ENCODE peak calls at places on chromosomes 16 and 17, in four cellular contexts. K is CD4-positive, alpha-beta T cell; S is upper lobe of right lung; F is upper lobe of left lung. I is an unnamed sample.

GRCh38 chr16:15907863-15908478 is 19.6 kb upstream of the CEP20 start:
- DNase-seq in K (no peak), S (no peak), F (no peak), I (no peak)

GRCh38 chr16:88349153-88349902 is 33.4 kb upstream of the ZNF469 start:
- DNase-seq in K (no peak), S (no peak), F (no peak), I (no peak)

GRCh38 chr17:80599546-80600305 is 55.1 kb downstream of the RPTOR start:
- DNase-seq in K (no peak), S (no peak), F (no peak), I (no peak)

GRCh38 chr16:27795992-27796614 is 246.2 kb downstream of the KATNIP start:
- DNase-seq in K (no peak), S (no peak), F (no peak), I (no peak)

GRCh38 chr16:72380283-72380682 is 208.3 kb upstream of the PMFBP1 start:
- DNase-seq in K (no peak), S (no peak), F (no peak), I (no peak)

GRCh38 chr17:42525221-42525620 is 10.8 kb upstream of the NAGLU start:
- DNase-seq in K (no peak), S (no peak), F (no peak), I (no peak)

GRCh38 chr16:49620158-49620867 is 235.6 kb downstream of the ZNF423 start:
- DNase-seq in K (no peak), S (no peak), F (no peak), I (no peak)

GRCh38 chr17:81039096-81039495 is 4.1 kb downstream of the BAIAP2 start:
- DNase-seq in K (no peak), S (no peak), F (peak; percentile 66), I (no peak)

GRCh38 chr16:54370653-54371052 is 84.1 kb upstream of the IRX3 start:
- DNase-seq in K (no peak), S (peak; percentile 68), F (peak; percentile 58), I (no peak)

GRCh38 chr16:586047-586644 is 3.7 kb upstream of the RAB40C start:
- DNase-seq in K (no peak), S (no peak), F (no peak), I (no peak)

GRCh38 chr17:50603340-50603739 is 31.3 kb upstream of the ABCC3 start:
- DNase-seq in K (no peak), S (no peak), F (no peak), I (no peak)

GRCh38 chr16:29909398-29909797 is 9.1 kb downstream of the ASPHD1 start:
- DNase-seq in K (no peak), S (no peak), F (no peak), I (no peak)

GRCh38 chr16:47043200-47043599 is 69.7 kb upstream of the DNAJA2 start:
- DNase-seq in K (no peak), S (no peak), F (no peak), I (no peak)

GRCh38 chr16:50467943-50468748 is 80.0 kb upstream of the NKD1 start:
- DNase-seq in K (no peak), S (peak; percentile 57), F (peak; percentile 86), I (no peak)

GRCh38 chr16:12239953-12240485 is 263.5 kb downstream of the SNX29 start:
- DNase-seq in K (no peak), S (no peak), F (no peak), I (no peak)

GRCh38 chr17:3710951-3711383 is 12.7 kb upstream of the HASPIN start:
- DNase-seq in K (peak; percentile 68), S (no peak), F (no peak), I (peak; percentile 46)

GRCh38 chr17:44932526-44933097 is 15.0 kb downstream of the KIF18B start:
- DNase-seq in K (no peak), S (peak; percentile 51), F (no peak), I (no peak)

GRCh38 chr17:42428141-42428944 is 5.3 kb upstream of the CAVIN1 start:
- DNase-seq in K (peak; percentile 31), S (no peak), F (no peak), I (peak; percentile 64)

GRCh38 chr16:85187002-85187401 is 74.7 kb upstream of the CIBAR2 start:
- DNase-seq in K (no peak), S (no peak), F (peak; percentile 68), I (no peak)

GRCh38 chr17:40541873-40542561 is 23.3 kb downstream of the CCR7 start:
- DNase-seq in K (no peak), S (peak; percentile 58), F (no peak), I (no peak)

GRCh38 chr17:28956861-28957260 is 5.5 kb upstream of the PHF12 start:
- DNase-seq in K (no peak), S (no peak), F (no peak), I (no peak)

GRCh38 chr16:49056546-49056945 is 225.1 kb downstream of the CBLN1 start:
- DNase-seq in K (no peak), S (no peak), F (no peak), I (no peak)

GRCh38 chr17:3770471-3770870 is 30.5 kb downstream of the ITGAE start:
- DNase-seq in K (no peak), S (no peak), F (no peak), I (peak; percentile 84)

GRCh38 chr17:64278614-64279013 is 15.6 kb upstream of the TEX2 start:
- DNase-seq in K (no peak), S (no peak), F (no peak), I (no peak)

GRCh38 chr17:71232801-71233559 is 887.8 kb upstream of the SOX9 start:
- DNase-seq in K (no peak), S (no peak), F (no peak), I (no peak)

GRCh38 chr17:17840751-17841591 is 4.2 kb upstream of the SREBF1 start:
- DNase-seq in K (no peak), S (no peak), F (no peak), I (no peak)

GRCh38 chr16:49542391-49542891 is 168.8 kb downstream of the C16orf78 start:
- DNase-seq in K (no peak), S (no peak), F (no peak), I (no peak)

GRCh38 chr17:31494259-31495048 is 103.0 kb downstream of the RAB11FIP4 start:
- DNase-seq in K (peak; percentile 57), S (no peak), F (no peak), I (peak; percentile 70)

GRCh38 chr17:67836205-67836987 is 11.1 kb downstream of the BPTF start:
- DNase-seq in K (no peak), S (no peak), F (no peak), I (no peak)

GRCh38 chr17:63096426-63096825 is 130.4 kb downstream of the TANC2 start:
- DNase-seq in K (no peak), S (no peak), F (no peak), I (no peak)

GRCh38 chr16:25692734-25693508 is 1.2 kb downstream of the HS3ST4 start:
- DNase-seq in K (no peak), S (no peak), F (peak; percentile 79), I (no peak)

GRCh38 chr16:25692307-25692706 is 548 bp downstream of the HS3ST4 start:
- DNase-seq in K (no peak), S (no peak), F (no peak), I (no peak)

GRCh38 chr16:25690563-25691143 is 1.1 kb upstream of the HS3ST4 start:
- DNase-seq in K (no peak), S (no peak), F (no peak), I (no peak)

GRCh38 chr16:25691519-25692091 is at the start of gene HS3ST4:
- DNase-seq in K (no peak), S (no peak), F (peak; percentile 80), I (no peak)

DNA sequence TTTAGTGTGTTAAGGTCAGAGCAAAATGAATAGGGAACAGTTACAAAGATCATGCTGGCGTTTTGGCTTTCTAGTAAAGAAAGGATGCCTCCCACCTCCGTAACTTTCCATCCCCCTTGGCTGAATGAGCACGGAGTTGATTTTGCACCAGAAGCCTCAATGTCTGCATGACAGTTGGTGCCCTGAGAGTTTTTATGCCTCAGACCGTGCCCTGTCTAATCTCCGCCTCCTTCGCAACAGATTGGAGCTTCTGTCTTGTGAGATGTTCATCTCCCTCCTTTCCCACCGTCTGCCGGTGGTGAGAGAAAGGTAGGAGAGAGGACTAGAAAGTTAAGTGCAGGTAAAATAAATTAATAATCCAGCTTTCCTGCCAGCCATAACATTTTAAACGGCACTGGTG is 1.9 kb downstream of the HS3ST4 start:
- DNase-seq in K (no peak), S (no peak), F (no peak), I (no peak)
- H3K27me3 ChIP-seq in K (peaks cover 60% of the 10 kb centered on the region), S (peaks cover 71% of the 10 kb centered on the region), F (peaks cover 25% of the 10 kb centered on the region), I (peaks cover 3% of the 10 kb centered on the region)

DNA sequence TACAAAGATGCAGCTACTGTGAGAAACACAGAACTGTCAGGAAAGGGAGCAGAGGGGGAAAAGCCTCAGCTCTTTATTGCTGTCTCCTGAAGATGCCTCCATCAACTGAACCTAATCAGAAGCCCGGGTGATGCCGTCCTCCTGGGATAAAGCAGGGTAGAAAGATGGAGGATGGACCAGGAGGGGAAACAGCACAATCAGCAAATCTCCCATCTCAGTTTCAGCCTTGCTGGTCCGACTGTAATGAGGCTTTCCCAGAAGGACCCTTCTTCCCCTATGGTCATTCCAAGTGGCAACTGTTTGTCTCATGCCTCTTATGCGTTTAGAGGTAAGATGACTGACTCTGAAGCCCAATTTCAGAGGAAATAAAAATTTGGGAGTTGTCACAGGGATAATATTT is 24.3 kb downstream of the ZFP1 start:
- DNase-seq in K (no peak), S (no peak), F (no peak), I (no peak)
- H3K9me3 ChIP-seq in K (peaks cover 85% of the 10 kb centered on the region), S (peaks cover 32% of the 10 kb centered on the region), F (peaks cover 78% of the 10 kb centered on the region), I (peaks cover 32% of the 10 kb centered on the region)

DNA sequence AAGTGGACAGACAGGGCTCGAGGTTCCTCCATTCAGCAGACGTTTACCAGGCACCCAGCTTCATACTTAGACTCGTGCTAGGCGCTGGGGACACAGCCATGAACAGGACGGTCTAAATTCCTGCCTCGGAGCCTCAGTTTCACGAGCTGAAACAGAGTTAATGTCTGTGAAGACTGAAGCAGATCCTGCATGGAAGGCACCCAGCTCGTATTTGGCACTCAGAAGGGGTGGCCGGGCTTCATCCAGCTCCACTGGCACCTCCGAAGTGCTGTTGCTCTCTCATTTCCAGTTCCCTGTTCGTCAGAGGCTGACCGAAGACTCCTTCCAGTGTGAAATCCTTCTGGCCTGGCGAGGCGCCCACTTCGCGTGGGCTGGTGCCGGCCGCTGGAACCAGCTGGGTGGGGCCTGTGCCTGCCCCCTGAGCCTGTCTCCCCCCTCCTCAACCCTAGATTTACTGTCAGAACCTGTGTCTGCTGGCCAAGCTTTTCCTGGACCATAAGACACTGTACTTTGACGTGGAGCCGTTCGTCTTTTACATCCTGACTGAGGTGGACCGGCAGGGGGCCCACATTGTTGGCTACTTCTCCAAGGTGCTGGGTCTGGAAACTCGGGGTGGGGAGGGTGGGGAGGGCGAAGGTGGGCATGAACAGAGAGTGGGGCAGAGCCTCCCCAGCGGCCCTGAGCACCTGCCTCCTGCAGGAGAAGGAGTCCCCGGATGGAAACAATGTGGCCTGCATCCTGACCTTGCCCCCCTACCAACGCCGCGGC is 5.8 kb downstream of the PRSS8 start:
- DNase-seq in K (no peak), S (peak; percentile 91), F (peak; percentile 91), I (no peak)
- H3K27ac ChIP-seq in K (no peak overlapping the region), S (peak overlapping the region; percentile 96), F (peak overlapping the region; percentile 92), I (no peak overlapping the region)

GRCh38 chr16:67672306-67672705 is 5.7 kb downstream of the C16orf86 start:
- DNase-seq in K (no peak), S (peak; percentile 84), F (no peak), I (no peak)
- H3K27me3 ChIP-seq in K (no peaks in the 10 kb centered on the region), S (no peaks in the 10 kb centered on the region), F (no peaks in the 10 kb centered on the region), I (no peaks in the 10 kb centered on the region)

DNA sequence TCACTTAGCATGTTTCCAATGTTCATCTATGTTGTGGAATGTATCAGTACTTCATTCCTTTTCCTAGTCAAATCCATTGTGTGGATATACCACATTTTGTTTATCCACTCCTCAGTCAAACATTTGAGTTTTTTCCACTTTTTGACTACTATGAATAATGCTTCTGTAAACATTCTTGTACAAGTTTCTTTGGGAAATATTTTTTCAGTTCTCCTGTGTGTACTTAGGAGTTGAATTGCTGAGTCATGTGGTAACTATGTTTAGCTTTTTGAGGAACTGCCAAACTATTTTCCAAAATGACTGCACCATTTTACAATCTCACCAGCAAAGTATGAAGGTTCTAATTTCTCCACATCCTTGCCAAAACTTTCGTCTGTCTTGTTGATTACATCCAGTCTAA is 223.7 kb upstream of the AXIN2 start:
- DNase-seq in K (no peak), S (no peak), F (no peak), I (no peak)
- H3K9me3 ChIP-seq in K (no peaks in the 10 kb centered on the region), S (no peaks in the 10 kb centered on the region), F (no peaks in the 10 kb centered on the region), I (no peaks in the 10 kb centered on the region)